ENCODE peak calls at places on chromosomes 2 and 18, in five cellular contexts. P is G401; F is Calu3; K is adipocyte; W is stimulated activated CD4-positive, alpha-beta T cell treated with anti-CD3 and anti-CD28 coated beads, Interleukin-2, amount 100 ng/mL, for 4 hours. J is an unnamed sample.

GRCh38 chr2:160427629-160428424 is 65.8 kb downstream of the RBMS1 start:
- DNase-seq in F (no peak), W (peak), K (peak), P (no peak), J (peak)

GRCh38 chr2:64666810-64667438 is 13.2 kb upstream of the SERTAD2 start:
- DNase-seq in W (no peak), K (no peak), P (no peak), F (no peak), J (no peak)

GRCh38 chr2:232479341-232480200 is 8.1 kb downstream of the ECEL1 start:
- DNase-seq in K (no peak), P (no peak), F (no peak), W (no peak), J (no peak)

GRCh38 chr18:67778016-67778415 is 261.5 kb upstream of the DSEL start:
- DNase-seq in F (no peak), W (no peak), K (no peak), P (no peak), J (no peak)

GRCh38 chr18:49041677-49042570 is 91.2 kb upstream of the SMAD7 start:
- DNase-seq in K (peak), W (peak), F (peak), P (peak), J (no peak)

GRCh38 chr2:25557179-25558036 is 116.0 kb downstream of the DTNB start:
- DNase-seq in K (no peak), W (no peak), F (no peak), P (no peak), J (no peak)

GRCh38 chr2:101120124-101120996 is 30.8 kb downstream of the TBC1D8 start:
- DNase-seq in F (peak), K (peak), W (no peak), P (peak), J (no peak)

GRCh38 chr2:110983130-110983529 is 137.6 kb upstream of the BCL2L11 start:
- DNase-seq in K (no peak), W (no peak), P (no peak), F (no peak), J (no peak)

GRCh38 chr2:130391872-130392670 is 36.2 kb downstream of the PTPN18 start:
- DNase-seq in F (no peak), W (no peak), P (no peak), K (peak), J (no peak)

GRCh38 chr2:169828141-169828811 is 1.0 kb downstream of the UBR3 start:
- DNase-seq in W (peak), K (peak), F (peak), P (peak), J (peak)

GRCh38 chr2:60351802-60352201 is 201.7 kb downstream of the BCL11A start:
- DNase-seq in P (no peak), W (no peak), F (no peak), K (no peak), J (peak)

GRCh38 chr2:120825370-120826259 is 89.9 kb downstream of the GLI2 start:
- DNase-seq in F (no peak), K (peak), P (no peak), W (no peak), J (no peak)

GRCh38 chr2:112721819-112722522 is 1.2 kb downstream of the NT5DC4 start:
- DNase-seq in P (no peak), F (no peak), K (no peak), W (no peak), J (no peak)

GRCh38 chr2:191302459-191303155 is 57.4 kb downstream of the MYO1B start:
- DNase-seq in F (peak), P (no peak), K (no peak), W (no peak), J (no peak)

GRCh38 chr2:54575379-54575888 is 119.3 kb downstream of the SPTBN1 start:
- DNase-seq in F (no peak), K (no peak), P (no peak), W (no peak), J (no peak)

GRCh38 chr2:218152777-218153176 is 14.0 kb downstream of the CXCR1 start:
- DNase-seq in W (no peak), K (no peak), F (peak), P (peak), J (no peak)

GRCh38 chr2:42964444-42965081 is 172.2 kb upstream of the HAAO start:
- DNase-seq in K (peak), W (no peak), F (peak), P (no peak), J (no peak)

J was measured in B cell.